ENCODE peak calls at places on chromosomes 4 and X, in four cellular contexts. K is GM12878, R is K562, Q is H1. H is an unnamed sample.

GRCh38 chr4:186604124-186604627 is 48.8 kb upstream of the MTNR1A start:
- DNase-seq in K (no peak), R (no peak), Q (no peak), H (no peak)

GRCh38 chrX:13932416-13932815 is 97.3 kb downstream of the GEMIN8 start:
- DNase-seq in K (no peak), R (no peak), Q (no peak), H (no peak)

GRCh38 chrX:154458116-154458953 is at the start of gene PLXNA3:
- DNase-seq in K (no peak), R (peak; percentile 70), Q (peak; percentile 62), H (peak; percentile 86)

GRCh38 chr4:85246055-85246454 is 228.9 kb upstream of the ARHGAP24 start:
- DNase-seq in K (no peak), R (no peak), Q (no peak), H (no peak)

GRCh38 chr4:90127706-90128345 is 632 bp downstream of the CCSER1 start:
- DNase-seq in K (no peak), R (no peak), Q (no peak), H (peak; percentile 72)

GRCh38 chrX:137566746-137567473 is 983 bp downstream of the ZIC3 start:
- DNase-seq in K (no peak), R (no peak), Q (no peak), H (no peak)

GRCh38 chr4:11743236-11743635 is 314.5 kb upstream of the HS3ST1 start:
- DNase-seq in K (no peak), R (no peak), Q (no peak), H (no peak)

GRCh38 chr4:93764647-93765246 is 63.8 kb upstream of the ATOH1 start:
- DNase-seq in K (no peak), R (peak; percentile 47), Q (no peak), H (peak; percentile 33)

GRCh38 chrX:154040307-154040756 is 20.6 kb upstream of the IRAK1 start:
- DNase-seq in K (no peak), R (no peak), Q (no peak), H (no peak)

GRCh38 chr4:188107931-188108843 is 1.2 kb downstream of the TRIML2 start:
- DNase-seq in K (no peak), R (no peak), Q (peak; percentile 56), H (no peak)

GRCh38 chrX:119692241-119693031 is 532 bp downstream of the SEPTIN6 start:
- DNase-seq in K (no peak), R (peak; percentile 73), Q (peak; percentile 51), H (peak; percentile 68)

GRCh38 chr4:52984469-52984868 is 122.4 kb downstream of the RASL11B start:
- DNase-seq in K (no peak), R (no peak), Q (no peak), H (no peak)

GRCh38 chr4:84479663-84480062 is 19.4 kb downstream of the NKX6-1 start:
- DNase-seq in K (no peak), R (no peak), Q (no peak), H (no peak)

GRCh38 chrX:120697053-120697452 is 67.2 kb upstream of the C1GALT1C1 start:
- DNase-seq in K (peak; percentile 66), R (no peak), Q (no peak), H (no peak)

GRCh38 chrX:9700555-9700954 is 65.1 kb downstream of the GPR143 start:
- DNase-seq in K (no peak), R (no peak), Q (peak; percentile 60), H (no peak)
- TF ChIP-seq NRF1 in K (no peak), R (no peak), Q (no peak), H (no peak)

GRCh38 chr4:7421356-7422097 is 13.2 kb downstream of the PSAPL1 start:
- DNase-seq in K (no peak), R (no peak), Q (peak; percentile 30), H (peak; percentile 15)
- TF ChIP-seq NRF1 in K (no peak), R (no peak), Q (no peak), H (no peak)

GRCh38 chr4:144360394-144360793 is 219.9 kb upstream of the GYPA start:
- DNase-seq in K (no peak), R (no peak), Q (no peak), H (no peak)

GRCh38 chr4:144353240-144353639 is 212.7 kb upstream of the GYPA start:
- DNase-seq in K (no peak), R (no peak), Q (no peak), H (no peak)

GRCh38 chr4:144357970-144358369 is 217.5 kb upstream of the GYPA start:
- DNase-seq in K (no peak), R (no peak), Q (no peak), H (no peak)

GRCh38 chr4:144356941-144357381 is 216.4 kb upstream of the GYPA start:
- DNase-seq in K (no peak), R (no peak), Q (no peak), H (no peak)

DNA sequence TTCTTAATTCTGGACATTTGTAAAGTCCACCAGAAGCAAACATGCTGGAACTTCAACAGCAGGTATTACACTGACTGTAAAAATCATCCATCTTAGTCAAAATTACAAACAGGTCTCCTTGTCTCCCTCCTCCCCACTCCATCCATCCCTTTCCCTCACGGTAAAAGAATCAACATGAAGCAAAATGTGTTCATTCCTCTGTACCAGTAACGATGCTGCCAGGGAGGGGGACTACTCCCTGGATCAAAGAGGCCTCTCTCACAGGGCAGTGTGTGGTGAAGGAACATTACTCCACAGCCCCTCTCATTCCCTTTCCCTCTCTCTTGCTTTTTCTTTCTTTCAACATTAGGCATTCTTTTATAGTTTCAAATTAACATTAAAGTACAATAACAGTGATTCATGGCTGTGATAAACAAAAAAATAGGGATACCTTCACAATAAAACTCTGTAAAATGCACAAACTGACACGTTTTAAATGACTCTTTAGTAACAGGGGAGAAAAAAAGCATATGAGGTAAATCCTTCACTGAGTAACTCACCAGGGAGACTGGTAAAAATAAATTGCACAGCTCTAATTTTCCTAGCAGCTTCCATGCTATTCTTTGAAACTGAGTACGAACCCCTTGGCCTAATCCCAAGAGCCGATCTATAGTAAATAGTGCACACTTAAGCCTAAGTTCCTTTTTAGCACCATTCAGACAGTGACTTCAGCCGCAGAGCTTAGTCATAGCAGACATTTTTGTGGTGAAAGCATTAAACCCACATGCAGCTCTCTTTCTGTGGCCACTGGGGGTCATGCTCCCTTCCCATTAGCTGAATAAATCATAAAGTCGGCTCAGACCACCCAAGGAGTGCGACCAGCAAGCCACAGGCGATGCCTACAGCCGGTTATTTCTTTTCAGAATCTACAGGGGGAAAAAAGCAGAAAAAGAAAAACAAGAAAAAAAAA is 215.6 kb upstream of the GYPA start:
- DNase-seq in K (peak; percentile 51), R (peak; percentile 18), Q (no peak), H (no peak)
- TF ChIP-seq NRF1 in K (no peak), R (no peak), Q (no peak), H (no peak)

GRCh38 chr4:145503486-145504072 is 21.9 kb downstream of the SMAD1 start:
- DNase-seq in K (no peak), R (no peak), Q (no peak), H (no peak)

GRCh38 chr4:145502809-145503208 is 21.2 kb downstream of the SMAD1 start:
- DNase-seq in K (no peak), R (no peak), Q (no peak), H (no peak)

GRCh38 chr4:145505945-145506344 is 24.3 kb downstream of the SMAD1 start:
- DNase-seq in K (no peak), R (no peak), Q (no peak), H (no peak)

GRCh38 chr4:145511913-145512522 is 30.4 kb downstream of the SMAD1 start:
- DNase-seq in K (no peak), R (peak; percentile 4), Q (no peak), H (no peak)

GRCh38 chr4:145507636-145508035 is 26.0 kb downstream of the SMAD1 start:
- DNase-seq in K (no peak), R (no peak), Q (no peak), H (no peak)
- TF ChIP-seq NRF1 in K (no peak), R (no peak), Q (no peak), H (no peak)

DNA sequence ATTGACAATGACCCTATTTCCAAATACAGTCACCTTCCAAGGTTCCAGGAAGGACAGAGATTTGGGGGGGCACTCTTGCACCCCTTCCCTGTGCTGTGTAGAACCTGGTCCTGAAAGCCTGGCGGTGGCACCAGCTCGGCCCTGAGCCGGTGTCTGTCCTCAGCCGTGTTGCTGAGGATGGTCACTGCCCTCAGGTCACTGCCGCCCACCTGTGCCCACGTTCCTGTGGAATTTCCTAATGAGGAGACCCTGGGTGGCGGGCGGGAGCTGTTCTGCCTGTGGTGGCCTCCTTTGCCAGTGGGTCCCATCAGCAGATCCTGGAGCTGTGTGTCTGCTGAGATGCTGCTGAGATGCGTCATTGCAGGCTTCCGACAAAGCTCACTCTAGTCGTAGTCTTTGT is 32.9 kb downstream of the NELFA start:
- DNase-seq in K (no peak), R (no peak), Q (no peak), H (no peak)
- TF ChIP-seq NRF1 in K (no peak), R (no peak), Q (no peak), H (no peak)

GRCh38 chrX:114037515-114037914 is 546.4 kb upstream of the HTR2C start:
- DNase-seq in K (no peak), R (no peak), Q (no peak), H (no peak)

DNA sequence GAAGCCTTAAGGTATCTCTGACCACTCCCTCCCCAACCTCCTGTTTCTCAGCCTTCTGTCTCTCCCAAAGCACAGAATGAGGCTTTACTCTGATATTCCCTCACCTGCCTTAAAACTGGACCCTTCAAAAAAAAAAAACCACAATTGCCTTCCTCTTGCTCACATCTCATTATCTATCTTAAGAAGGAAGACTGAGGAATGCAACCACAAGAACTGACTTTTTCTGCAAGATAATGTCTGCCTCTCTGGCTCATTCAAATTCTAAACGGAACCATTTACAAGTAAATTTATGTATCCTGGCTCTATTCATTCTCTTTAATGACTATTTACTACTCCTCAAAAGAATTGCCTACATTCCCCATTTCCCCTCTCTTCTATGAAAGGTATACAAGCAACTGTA is 545.5 kb upstream of the HTR2C start:
- DNase-seq in K (no peak), R (peak; percentile 54), Q (no peak), H (no peak)
- TF ChIP-seq NRF1 in K (no peak), R (no peak), Q (no peak), H (no peak)

GRCh38 chr4:4418676-4419370 is 31.9 kb downstream of the NSG1 start:
- DNase-seq in K (no peak), R (no peak), Q (peak; percentile 30), H (no peak)

GRCh38 chr4:4419896-4420295 is 33.0 kb downstream of the NSG1 start:
- DNase-seq in K (no peak), R (no peak), Q (peak; percentile 24), H (no peak)

GRCh38 chr4:4415806-4416805 is 29.2 kb downstream of the NSG1 start:
- DNase-seq in K (no peak), R (no peak), Q (no peak), H (no peak)

GRCh38 chr4:4416981-4417380 is 30.1 kb downstream of the NSG1 start:
- DNase-seq in K (no peak), R (no peak), Q (no peak), H (no peak)

GRCh38 chr4:4417886-4418285 is 31.0 kb downstream of the NSG1 start:
- DNase-seq in K (no peak), R (no peak), Q (no peak), H (no peak)
- TF ChIP-seq NRF1 in K (no peak), R (no peak), Q (no peak), H (no peak)

DNA sequence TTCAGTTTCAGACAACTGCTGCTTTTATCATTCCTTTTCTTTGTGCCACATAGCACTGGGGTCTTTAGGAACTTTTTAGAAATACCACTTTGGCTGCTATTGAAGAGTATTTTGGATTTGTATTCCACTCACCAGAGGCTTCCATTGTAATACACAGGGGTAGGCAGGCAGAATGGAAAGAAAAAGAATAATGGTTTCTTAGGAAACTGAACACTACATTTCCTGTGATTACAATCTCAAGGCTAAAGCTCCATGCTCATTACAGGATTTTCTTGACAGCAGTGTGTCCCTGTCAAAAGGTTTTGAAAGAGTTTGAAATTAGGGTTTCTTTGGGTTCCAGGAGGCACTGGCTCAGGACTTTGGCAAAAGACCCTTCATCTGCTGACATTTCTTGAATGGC is 74.9 kb upstream of the STIM2 start:
- DNase-seq in K (no peak), R (no peak), Q (no peak), H (no peak)
- TF ChIP-seq NRF1 in K (no peak), R (no peak), Q (no peak), H (no peak)

H was measured in SK-N-SH.